ENCODE peak calls at places on chromosomes 13 and 19, in four cellular contexts. One of them, this sample, is unnamed.

GRCh38 chr19:27971869-27972268 is 1241.1 kb downstream of the UQCRFS1 start:
- DNase-seq in NCI-H1105 treated with DMSO at 0.1 percent for 48 hours: no peak
- DNase-seq in H1: no peak
- DNase-seq in esophagus squamous epithelium: no peak
- DNase-seq in this sample: no peak

GRCh38 chr19:35248310-35249145 is at the start of gene LSR:
- DNase-seq in NCI-H1105 treated with DMSO at 0.1 percent for 48 hours: peak; percentile 92
- DNase-seq in H1: peak; percentile 88
- DNase-seq in esophagus squamous epithelium: no peak
- DNase-seq in this sample: peak; percentile 92

GRCh38 chr19:12893582-12893981 is 2.6 kb downstream of the GCDH start:
- DNase-seq in NCI-H1105 treated with DMSO at 0.1 percent for 48 hours: no peak
- DNase-seq in H1: no peak
- DNase-seq in esophagus squamous epithelium: no peak
- DNase-seq in this sample: no peak

GRCh38 chr13:23867027-23867491 is 22.1 kb downstream of the MIPEP start:
- DNase-seq in NCI-H1105 treated with DMSO at 0.1 percent for 48 hours: no peak
- DNase-seq in H1: no peak
- DNase-seq in esophagus squamous epithelium: no peak
- DNase-seq in this sample: no peak

GRCh38 chr13:112831801-112832200 is 137.2 kb upstream of the MCF2L start:
- DNase-seq in NCI-H1105 treated with DMSO at 0.1 percent for 48 hours: no peak
- DNase-seq in H1: no peak
- DNase-seq in esophagus squamous epithelium: no peak
- DNase-seq in this sample: no peak

GRCh38 chr19:593055-593454 is 3.4 kb downstream of the HCN2 start:
- DNase-seq in NCI-H1105 treated with DMSO at 0.1 percent for 48 hours: no peak
- DNase-seq in H1: no peak
- DNase-seq in esophagus squamous epithelium: no peak
- DNase-seq in this sample: no peak

GRCh38 chr19:49746206-49746958 is 16.7 kb downstream of the TSKS start:
- DNase-seq in NCI-H1105 treated with DMSO at 0.1 percent for 48 hours: no peak
- DNase-seq in H1: peak; percentile 97
- DNase-seq in esophagus squamous epithelium: no peak
- DNase-seq in this sample: peak; percentile 70

GRCh38 chr19:38663957-38664502 is 16.6 kb downstream of the ACTN4 start:
- DNase-seq in NCI-H1105 treated with DMSO at 0.1 percent for 48 hours: no peak
- DNase-seq in H1: no peak
- DNase-seq in esophagus squamous epithelium: no peak
- DNase-seq in this sample: no peak

GRCh38 chr13:24683833-24684599 is 3.8 kb downstream of the ATP12A start:
- DNase-seq in NCI-H1105 treated with DMSO at 0.1 percent for 48 hours: peak; percentile 40
- DNase-seq in H1: no peak
- DNase-seq in esophagus squamous epithelium: no peak
- DNase-seq in this sample: peak; percentile 65

GRCh38 chr19:54955356-54955755 is 8.0 kb upstream of the NLRP7 start:
- DNase-seq in NCI-H1105 treated with DMSO at 0.1 percent for 48 hours: no peak
- DNase-seq in H1: no peak
- DNase-seq in esophagus squamous epithelium: no peak
- DNase-seq in this sample: no peak

GRCh38 chr13:53191091-53191490 is 162.5 kb downstream of the OLFM4 start:
- DNase-seq in NCI-H1105 treated with DMSO at 0.1 percent for 48 hours: no peak
- DNase-seq in H1: peak; percentile 51
- DNase-seq in esophagus squamous epithelium: no peak
- DNase-seq in this sample: no peak

GRCh38 chr13:49098198-49098597 is 121.9 kb upstream of the MLNR start:
- DNase-seq in NCI-H1105 treated with DMSO at 0.1 percent for 48 hours: no peak
- DNase-seq in H1: no peak
- DNase-seq in esophagus squamous epithelium: no peak
- DNase-seq in this sample: no peak

GRCh38 chr13:77779461-77780272 is 82.2 kb downstream of the SLAIN1 start:
- DNase-seq in NCI-H1105 treated with DMSO at 0.1 percent for 48 hours: peak; percentile 61
- DNase-seq in H1: no peak
- DNase-seq in esophagus squamous epithelium: no peak
- DNase-seq in this sample: peak; percentile 43

GRCh38 chr13:42420304-42420703 is 148.4 kb downstream of the AKAP11 start:
- DNase-seq in NCI-H1105 treated with DMSO at 0.1 percent for 48 hours: no peak
- DNase-seq in H1: no peak
- DNase-seq in esophagus squamous epithelium: no peak
- DNase-seq in this sample: no peak

GRCh38 chr13:81058916-81059290 is 718.0 kb upstream of the SPRY2 start:
- DNase-seq in NCI-H1105 treated with DMSO at 0.1 percent for 48 hours: no peak
- DNase-seq in H1: no peak
- DNase-seq in esophagus squamous epithelium: no peak
- DNase-seq in this sample: no peak

GRCh38 chr13:93227906-93228801 is 1.5 kb downstream of the GPC6 start:
- DNase-seq in NCI-H1105 treated with DMSO at 0.1 percent for 48 hours: peak; percentile 86
- DNase-seq in H1: no peak
- DNase-seq in esophagus squamous epithelium: no peak
- DNase-seq in this sample: peak; percentile 42

GRCh38 chr13:68908879-68909278 is 1198.7 kb upstream of the ATXN8OS start:
- DNase-seq in NCI-H1105 treated with DMSO at 0.1 percent for 48 hours: no peak
- DNase-seq in H1: no peak
- DNase-seq in esophagus squamous epithelium: no peak
- DNase-seq in this sample: no peak

GRCh38 chr13:110468986-110469495 is 92.5 kb downstream of the RAB20 start:
- DNase-seq in NCI-H1105 treated with DMSO at 0.1 percent for 48 hours: no peak
- DNase-seq in H1: no peak
- DNase-seq in esophagus squamous epithelium: no peak
- DNase-seq in this sample: peak; percentile 24

GRCh38 chr19:32924200-32924599 is 47.6 kb downstream of the CEP89 start:
- DNase-seq in NCI-H1105 treated with DMSO at 0.1 percent for 48 hours: no peak
- DNase-seq in H1: no peak
- DNase-seq in esophagus squamous epithelium: no peak
- DNase-seq in this sample: no peak

GRCh38 chr19:4066682-4067395 is at the start of gene ZBTB7A:
- DNase-seq in NCI-H1105 treated with DMSO at 0.1 percent for 48 hours: peak; percentile 42
- DNase-seq in H1: no peak
- DNase-seq in esophagus squamous epithelium: peak; percentile 73
- DNase-seq in this sample: peak; percentile 94

GRCh38 chr19:28980236-28980868 is 232.6 kb downstream of the UQCRFS1 start:
- DNase-seq in NCI-H1105 treated with DMSO at 0.1 percent for 48 hours: no peak
- DNase-seq in H1: no peak
- DNase-seq in esophagus squamous epithelium: no peak
- DNase-seq in this sample: no peak

GRCh38 chr13:25253702-25254101 is 33.6 kb downstream of the MTMR6 start:
- DNase-seq in NCI-H1105 treated with DMSO at 0.1 percent for 48 hours: no peak
- DNase-seq in H1: no peak
- DNase-seq in esophagus squamous epithelium: no peak
- DNase-seq in this sample: no peak

GRCh38 chr13:36163809-36164308 is 32.7 kb upstream of the DCLK1 start:
- DNase-seq in NCI-H1105 treated with DMSO at 0.1 percent for 48 hours: peak; percentile 89
- DNase-seq in H1: no peak
- DNase-seq in esophagus squamous epithelium: no peak
- DNase-seq in this sample: peak; percentile 86

GRCh38 chr19:41501854-41502253 is 58.9 kb downstream of the ERICH4 start:
- DNase-seq in NCI-H1105 treated with DMSO at 0.1 percent for 48 hours: peak; percentile 30
- DNase-seq in H1: no peak
- DNase-seq in esophagus squamous epithelium: no peak
- DNase-seq in this sample: no peak

GRCh38 chr13:110226051-110226562 is 80.8 kb downstream of the COL4A1 start:
- DNase-seq in NCI-H1105 treated with DMSO at 0.1 percent for 48 hours: no peak
- DNase-seq in H1: no peak
- DNase-seq in esophagus squamous epithelium: no peak
- DNase-seq in this sample: no peak

GRCh38 chr13:95564948-95565347 is 12.4 kb downstream of the CLDN10 start:
- DNase-seq in NCI-H1105 treated with DMSO at 0.1 percent for 48 hours: no peak
- DNase-seq in H1: no peak
- DNase-seq in esophagus squamous epithelium: no peak
- DNase-seq in this sample: no peak

GRCh38 chr19:39246951-39247669 is 1.5 kb downstream of the IFNL4 start:
- DNase-seq in NCI-H1105 treated with DMSO at 0.1 percent for 48 hours: peak; percentile 40
- DNase-seq in H1: no peak
- DNase-seq in esophagus squamous epithelium: no peak
- DNase-seq in this sample: peak; percentile 52

GRCh38 chr19:47707135-47707925 is 5.9 kb upstream of the EHD2 start:
- DNase-seq in NCI-H1105 treated with DMSO at 0.1 percent for 48 hours: peak; percentile 49
- DNase-seq in H1: no peak
- DNase-seq in esophagus squamous epithelium: no peak
- DNase-seq in this sample: peak; percentile 83

GRCh38 chr13:99975626-99976025 is 4.1 kb upstream of the ZIC5 start:
- DNase-seq in NCI-H1105 treated with DMSO at 0.1 percent for 48 hours: no peak
- DNase-seq in H1: no peak
- DNase-seq in esophagus squamous epithelium: no peak
- DNase-seq in this sample: no peak

GRCh38 chr19:6772866-6773322 is 386 bp downstream of the VAV1 start:
- DNase-seq in NCI-H1105 treated with DMSO at 0.1 percent for 48 hours: no peak
- DNase-seq in H1: no peak
- DNase-seq in esophagus squamous epithelium: no peak
- DNase-seq in this sample: no peak

GRCh38 chr13:113802761-113803160 is 43.7 kb downstream of the TMEM255B start:
- DNase-seq in NCI-H1105 treated with DMSO at 0.1 percent for 48 hours: no peak
- DNase-seq in H1: no peak
- DNase-seq in esophagus squamous epithelium: no peak
- DNase-seq in this sample: no peak

GRCh38 chr13:76643596-76643995 is 242.6 kb downstream of the KCTD12 start:
- DNase-seq in NCI-H1105 treated with DMSO at 0.1 percent for 48 hours: no peak
- DNase-seq in H1: no peak
- DNase-seq in esophagus squamous epithelium: no peak
- DNase-seq in this sample: no peak

GRCh38 chr13:106372199-106373160 is 163.0 kb downstream of the EFNB2 start:
- DNase-seq in NCI-H1105 treated with DMSO at 0.1 percent for 48 hours: no peak
- DNase-seq in H1: no peak
- DNase-seq in esophagus squamous epithelium: no peak
- DNase-seq in this sample: no peak

GRCh38 chr13:42970824-42971669 is 21.0 kb downstream of the EPSTI1 start:
- DNase-seq in NCI-H1105 treated with DMSO at 0.1 percent for 48 hours: peak; percentile 14
- DNase-seq in H1: no peak
- DNase-seq in esophagus squamous epithelium: no peak
- DNase-seq in this sample: no peak

GRCh38 chr13:79483302-79483701 is 2.3 kb downstream of the NDFIP2 start:
- DNase-seq in NCI-H1105 treated with DMSO at 0.1 percent for 48 hours: no peak
- DNase-seq in H1: no peak
- DNase-seq in esophagus squamous epithelium: no peak
- DNase-seq in this sample: no peak

GRCh38 chr19:34226036-34226435 is 28.3 kb upstream of the GARRE1 start:
- DNase-seq in NCI-H1105 treated with DMSO at 0.1 percent for 48 hours: no peak
- DNase-seq in H1: no peak
- DNase-seq in esophagus squamous epithelium: no peak
- DNase-seq in this sample: no peak

GRCh38 chr13:73922728-73923393 is 211.3 kb downstream of the KLF12 start:
- DNase-seq in NCI-H1105 treated with DMSO at 0.1 percent for 48 hours: no peak
- DNase-seq in H1: no peak
- DNase-seq in esophagus squamous epithelium: no peak
- DNase-seq in this sample: no peak

GRCh38 chr13:49026851-49027250 is 51.1 kb downstream of the FNDC3A start:
- DNase-seq in NCI-H1105 treated with DMSO at 0.1 percent for 48 hours: no peak
- DNase-seq in H1: no peak
- DNase-seq in esophagus squamous epithelium: no peak
- DNase-seq in this sample: no peak